ENCODE peak calls at places on chromosome 13, in five cellular contexts. One of them, this sample, is unnamed.

GRCh38 chr13:21458457-21458815 is 667 bp downstream of the ZDHHC20 start:
- DNase-seq in H1: no peak
- DNase-seq in IMR-90: no peak
- DNase-seq in neuronal stem cell: no peak
- DNase-seq in H9: peak; percentile 66
- DNase-seq in this sample: no peak

GRCh38 chr13:20090349-20090748 is 70.5 kb downstream of the GJA3 start:
- DNase-seq in H1: no peak
- DNase-seq in IMR-90: no peak
- DNase-seq in neuronal stem cell: no peak
- DNase-seq in H9: no peak
- DNase-seq in this sample: no peak

GRCh38 chr13:44952671-44953070 is 36.6 kb downstream of the NUFIP1 start:
- DNase-seq in H1: no peak
- DNase-seq in IMR-90: no peak
- DNase-seq in neuronal stem cell: no peak
- DNase-seq in H9: no peak
- DNase-seq in this sample: no peak

GRCh38 chr13:48160879-48161278 is 66.0 kb upstream of the MED4 start:
- DNase-seq in H1: no peak
- DNase-seq in IMR-90: no peak
- DNase-seq in neuronal stem cell: no peak
- DNase-seq in H9: no peak
- DNase-seq in this sample: peak; percentile 23

GRCh38 chr13:107124129-107124718 is 556.3 kb upstream of the ARGLU1 start:
- DNase-seq in H1: no peak
- DNase-seq in IMR-90: peak; percentile 36
- DNase-seq in neuronal stem cell: peak; percentile 37
- DNase-seq in H9: no peak
- DNase-seq in this sample: peak; percentile 18

GRCh38 chr13:102700088-102701031 is 5.5 kb upstream of the METTL21C start:
- DNase-seq in H1: no peak
- DNase-seq in IMR-90: no peak
- DNase-seq in neuronal stem cell: no peak
- DNase-seq in H9: no peak
- DNase-seq in this sample: no peak

GRCh38 chr13:79307866-79308298 is 98.2 kb downstream of the RBM26 start:
- DNase-seq in H1: no peak
- DNase-seq in IMR-90: peak; percentile 61
- DNase-seq in neuronal stem cell: no peak
- DNase-seq in H9: peak; percentile 31
- DNase-seq in this sample: no peak

GRCh38 chr13:60398949-60399589 is 2.0 kb downstream of the TDRD3 start:
- DNase-seq in H1: no peak
- DNase-seq in IMR-90: peak; percentile 43
- DNase-seq in neuronal stem cell: no peak
- DNase-seq in H9: no peak
- DNase-seq in this sample: peak; percentile 34

GRCh38 chr13:43905435-43906031 is 25.8 kb downstream of the LACC1 start:
- DNase-seq in H1: no peak
- DNase-seq in IMR-90: peak; percentile 77
- DNase-seq in neuronal stem cell: peak; percentile 54
- DNase-seq in H9: no peak
- DNase-seq in this sample: peak; percentile 73

GRCh38 chr13:70203661-70204229 is 95.5 kb upstream of the KLHL1 start:
- DNase-seq in H1: no peak
- DNase-seq in IMR-90: no peak
- DNase-seq in neuronal stem cell: no peak
- DNase-seq in H9: no peak
- DNase-seq in this sample: no peak

GRCh38 chr13:33119886-33120543 is 103.8 kb downstream of the KL start:
- DNase-seq in H1: no peak
- DNase-seq in IMR-90: peak; percentile 39
- DNase-seq in neuronal stem cell: no peak
- DNase-seq in H9: no peak
- DNase-seq in this sample: no peak

DNA sequence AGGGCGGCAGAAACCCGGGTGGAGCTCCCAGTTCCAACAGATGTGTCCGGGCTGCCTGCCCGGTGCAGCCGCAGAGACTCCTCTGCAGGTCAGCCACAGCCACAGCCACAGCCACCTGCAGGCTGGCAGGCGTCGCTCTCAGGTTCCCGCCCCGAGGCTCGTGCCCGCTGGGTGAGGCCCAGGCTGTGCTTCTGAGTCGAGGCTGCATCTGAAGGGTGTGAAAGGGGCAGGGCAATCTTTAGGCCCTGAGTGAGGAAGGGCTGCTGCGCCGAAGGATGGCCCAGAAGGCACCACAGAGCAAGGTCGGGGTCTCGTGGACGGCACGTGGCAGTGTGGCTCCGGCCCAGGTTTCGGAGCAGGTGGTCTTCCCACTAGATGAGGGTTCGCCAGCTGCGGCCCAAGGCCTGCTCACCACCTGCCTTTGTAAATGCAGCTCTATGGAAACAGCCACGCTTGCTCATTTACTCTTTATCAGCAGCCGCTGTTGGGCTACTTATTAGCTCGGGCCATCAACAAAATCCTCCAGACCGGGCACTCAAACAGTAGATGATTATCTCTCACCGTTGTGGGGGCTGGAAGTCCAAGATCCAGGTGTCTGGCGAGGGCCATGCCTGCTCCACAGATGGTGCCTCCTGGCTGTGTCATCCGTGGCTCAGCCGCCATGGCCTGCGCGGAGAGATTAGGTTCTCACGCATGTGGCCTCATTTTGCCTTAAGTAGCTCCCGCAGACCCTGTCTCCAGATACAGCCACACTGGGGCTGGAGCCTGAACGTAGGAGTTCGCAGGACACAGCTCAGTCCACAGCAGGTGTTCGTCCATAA is 40.3 kb upstream of the TFDP1 start:
- DNase-seq in H1: no peak
- DNase-seq in IMR-90: no peak
- DNase-seq in neuronal stem cell: no peak
- DNase-seq in H9: peak; percentile 26
- DNase-seq in this sample: no peak
- H4K91ac ChIP-seq in H1: no peak overlapping the region
- H4K91ac ChIP-seq in IMR-90: no peak overlapping the region
- H4K91ac ChIP-seq in neuronal stem cell: no peak overlapping the region
- H4K91ac ChIP-seq in H9: no peak overlapping the region
- H4K91ac ChIP-seq in this sample: peak overlapping the region; percentile 10

GRCh38 chr13:24270639-24271131 is 38.7 kb upstream of the C1QTNF9 start:
- DNase-seq in H1: no peak
- DNase-seq in IMR-90: peak; percentile 47
- DNase-seq in neuronal stem cell: no peak
- DNase-seq in H9: no peak
- DNase-seq in this sample: peak; percentile 73

GRCh38 chr13:24271231-24271610 is 38.2 kb upstream of the C1QTNF9 start:
- DNase-seq in H1: no peak
- DNase-seq in IMR-90: no peak
- DNase-seq in neuronal stem cell: no peak
- DNase-seq in H9: no peak
- DNase-seq in this sample: no peak

GRCh38 chr13:24269803-24270202 is 39.6 kb upstream of the C1QTNF9 start:
- DNase-seq in H1: no peak
- DNase-seq in IMR-90: peak; percentile 60
- DNase-seq in neuronal stem cell: no peak
- DNase-seq in H9: no peak
- DNase-seq in this sample: peak; percentile 18

GRCh38 chr13:24272452-24273161 is 36.8 kb upstream of the C1QTNF9 start:
- DNase-seq in H1: no peak
- DNase-seq in IMR-90: no peak
- DNase-seq in neuronal stem cell: no peak
- DNase-seq in H9: no peak
- DNase-seq in this sample: no peak

GRCh38 chr13:24271611-24272451 is 37.5 kb upstream of the C1QTNF9 start:
- DNase-seq in H1: no peak
- DNase-seq in IMR-90: peak; percentile 76
- DNase-seq in neuronal stem cell: no peak
- DNase-seq in H9: no peak
- DNase-seq in this sample: peak; percentile 68
- H3K9ac ChIP-seq in H1: no peak overlapping the region
- H3K9ac ChIP-seq in IMR-90: peak overlapping the region; percentile 45
- H3K9ac ChIP-seq in neuronal stem cell: peak overlapping the region; percentile 17
- H3K9ac ChIP-seq in H9: no peak overlapping the region
- H3K9ac ChIP-seq in this sample: peak overlapping the region; percentile 69

DNA sequence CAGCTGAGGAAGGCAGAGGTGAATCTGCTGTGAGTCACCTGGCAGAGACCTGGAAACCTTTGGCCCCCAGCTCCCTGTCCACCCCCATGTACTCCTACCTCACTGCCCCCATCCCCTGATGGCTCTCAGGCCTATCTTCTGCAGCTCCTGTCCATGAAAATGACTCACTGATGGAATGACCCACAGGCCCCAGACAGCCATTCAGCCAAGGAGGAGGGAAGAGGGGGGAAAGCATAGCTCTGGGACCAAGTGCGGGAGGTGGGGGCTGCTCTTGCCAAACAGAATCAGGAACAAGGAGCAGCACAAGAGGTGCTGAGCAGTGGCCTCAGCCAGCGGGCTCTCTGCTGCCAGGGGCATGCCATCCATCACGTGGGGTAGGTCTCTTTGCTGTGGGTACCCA is 111.4 kb upstream of the C1QTNF9B start:
- DNase-seq in H1: no peak
- DNase-seq in IMR-90: peak; percentile 56
- DNase-seq in neuronal stem cell: no peak
- DNase-seq in H9: no peak
- DNase-seq in this sample: no peak
- H4K91ac ChIP-seq in H1: no peak overlapping the region
- H4K91ac ChIP-seq in IMR-90: no peak overlapping the region
- H4K91ac ChIP-seq in neuronal stem cell: no peak overlapping the region
- H4K91ac ChIP-seq in H9: no peak overlapping the region
- H4K91ac ChIP-seq in this sample: no peak overlapping the region

DNA sequence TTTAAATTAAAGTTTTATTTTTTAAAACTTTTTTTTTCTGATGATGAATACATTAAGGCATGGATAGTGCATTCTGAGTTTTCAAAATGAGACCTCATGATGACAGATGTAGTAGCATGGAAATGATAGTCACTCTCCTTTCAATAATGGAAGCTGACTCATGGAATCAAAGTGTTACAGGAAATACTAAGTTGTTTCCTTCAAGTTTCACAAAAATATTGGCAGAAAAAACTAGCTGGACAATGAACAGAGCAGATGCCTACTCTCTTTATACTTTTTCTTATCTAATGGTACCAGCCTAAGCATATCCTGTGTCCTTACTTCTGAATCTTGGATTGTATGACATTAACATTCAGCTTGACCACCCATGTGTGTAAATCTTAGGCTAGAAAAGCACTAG is 1337.3 kb downstream of the PCDH9 start:
- DNase-seq in H1: no peak
- DNase-seq in IMR-90: peak; percentile 7
- DNase-seq in neuronal stem cell: no peak
- DNase-seq in H9: no peak
- DNase-seq in this sample: no peak
- H3K9ac ChIP-seq in H1: no peak overlapping the region
- H3K9ac ChIP-seq in IMR-90: no peak overlapping the region
- H3K9ac ChIP-seq in neuronal stem cell: no peak overlapping the region
- H3K9ac ChIP-seq in H9: no peak overlapping the region
- H3K9ac ChIP-seq in this sample: no peak overlapping the region

DNA sequence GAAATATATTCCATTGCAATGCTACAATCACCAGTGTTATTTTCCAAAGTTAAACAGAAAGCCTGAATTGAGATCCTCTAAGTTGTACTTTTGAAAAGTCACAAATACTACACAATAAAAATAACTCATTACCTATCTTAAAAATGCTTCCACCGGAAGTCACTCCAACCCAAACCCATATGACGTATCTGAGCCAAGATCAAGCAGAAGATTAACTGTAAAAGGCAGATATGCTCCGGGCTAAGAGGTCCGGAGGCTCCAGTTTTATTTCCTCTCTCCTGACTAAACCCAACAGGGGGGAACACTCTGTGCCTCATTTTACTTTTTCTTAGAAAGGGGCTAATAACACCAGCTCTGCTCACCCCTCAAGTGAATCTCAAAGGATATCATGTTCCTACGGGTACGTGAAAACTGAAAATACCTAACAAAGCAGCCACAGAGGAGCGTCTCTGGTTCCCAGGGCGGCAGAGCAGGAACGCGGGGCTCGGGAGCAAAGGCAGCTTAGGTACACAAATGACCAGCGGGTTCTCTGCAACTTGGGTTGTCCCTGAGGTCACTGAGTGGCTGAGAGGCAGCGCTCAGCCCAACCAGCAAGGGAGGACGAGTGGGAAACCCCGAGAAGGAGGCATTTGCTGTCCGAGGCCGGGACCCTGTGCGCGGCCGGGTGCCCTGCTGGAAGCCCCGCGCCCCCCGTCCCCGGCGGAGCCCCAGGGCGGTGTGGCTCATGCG is 752 bp downstream of the RAB20 start:
- DNase-seq in H1: no peak
- DNase-seq in IMR-90: no peak
- DNase-seq in neuronal stem cell: peak; percentile 48
- DNase-seq in H9: peak; percentile 57
- DNase-seq in this sample: peak; percentile 68
- H4K91ac ChIP-seq in H1: no peak overlapping the region
- H4K91ac ChIP-seq in IMR-90: peak overlapping the region; percentile 5
- H4K91ac ChIP-seq in neuronal stem cell: no peak overlapping the region
- H4K91ac ChIP-seq in H9: no peak overlapping the region
- H4K91ac ChIP-seq in this sample: peak overlapping the region; percentile 47

GRCh38 chr13:28658539-28658795 is 463 bp upstream of the POMP start:
- DNase-seq in H1: no peak
- DNase-seq in IMR-90: no peak
- DNase-seq in neuronal stem cell: no peak
- DNase-seq in H9: no peak
- DNase-seq in this sample: no peak

GRCh38 chr13:28653111-28653510 is 5.8 kb upstream of the POMP start:
- DNase-seq in H1: no peak
- DNase-seq in IMR-90: no peak
- DNase-seq in neuronal stem cell: no peak
- DNase-seq in H9: no peak
- DNase-seq in this sample: no peak

GRCh38 chr13:28654276-28654675 is 4.7 kb upstream of the POMP start:
- DNase-seq in H1: no peak
- DNase-seq in IMR-90: peak; percentile 45
- DNase-seq in neuronal stem cell: no peak
- DNase-seq in H9: no peak
- DNase-seq in this sample: no peak

GRCh38 chr13:28657784-28658538 is 969 bp upstream of the POMP start:
- DNase-seq in H1: no peak
- DNase-seq in IMR-90: peak; percentile 58
- DNase-seq in neuronal stem cell: no peak
- DNase-seq in H9: no peak
- DNase-seq in this sample: peak; percentile 56

DNA sequence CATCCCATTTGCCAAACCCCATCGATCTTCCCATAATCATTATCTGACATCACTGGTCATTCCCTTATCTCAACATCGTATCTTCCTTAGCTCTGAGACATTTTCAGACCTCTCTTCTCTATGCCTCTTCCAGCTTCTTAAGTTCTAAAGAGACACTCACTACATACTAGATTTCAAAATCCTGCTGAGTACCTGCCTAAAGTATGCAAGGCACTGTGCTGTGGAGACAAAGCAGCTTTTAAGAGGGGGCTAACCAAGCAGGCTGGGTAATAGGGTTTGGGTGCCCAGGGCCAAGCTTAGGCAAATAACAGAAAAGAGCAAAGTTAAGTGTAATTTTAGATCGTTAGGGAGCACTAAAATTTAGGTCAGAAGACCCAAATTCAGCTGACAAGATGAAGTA is 3.4 kb upstream of the POMP start:
- DNase-seq in H1: no peak
- DNase-seq in IMR-90: peak; percentile 80
- DNase-seq in neuronal stem cell: no peak
- DNase-seq in H9: no peak
- DNase-seq in this sample: peak; percentile 63
- H3K9ac ChIP-seq in H1: no peak overlapping the region
- H3K9ac ChIP-seq in IMR-90: peak overlapping the region; percentile 13
- H3K9ac ChIP-seq in neuronal stem cell: no peak overlapping the region
- H3K9ac ChIP-seq in H9: no peak overlapping the region
- H3K9ac ChIP-seq in this sample: peak overlapping the region; percentile 31

GRCh38 chr13:52851153-52851962 is 2.9 kb upstream of the PCDH8 start:
- DNase-seq in H1: no peak
- DNase-seq in IMR-90: no peak
- DNase-seq in neuronal stem cell: peak; percentile 88
- DNase-seq in H9: peak; percentile 85
- DNase-seq in this sample: peak; percentile 20
- H4K91ac ChIP-seq in H1: peak overlapping the region; percentile 44
- H4K91ac ChIP-seq in IMR-90: no peak overlapping the region
- H4K91ac ChIP-seq in neuronal stem cell: no peak overlapping the region
- H4K91ac ChIP-seq in H9: no peak overlapping the region
- H4K91ac ChIP-seq in this sample: no peak overlapping the region